ENCODE peak calls at places on chromosomes 4 and X, in six cellular contexts. A is OCI-LY7; B is endothelial cell of umbilical vein; W is Panc1; F is fibroblast of lung; K is naive thymus-derived CD4-positive, alpha-beta T cell. C is an unnamed sample.

GRCh38 chr4:152102184-152103000 is 341.6 kb upstream of the GATB start:
- DNase-seq in K (no peak), F (peak; percentile 83), A (no peak), B (peak; percentile 13), W (peak; percentile 13), C (no peak)

GRCh38 chrX:120311632-120312000 is 355 bp upstream of the TMEM255A start:
- DNase-seq in K (no peak), B (no peak), A (no peak), W (no peak), F (peak; percentile 26), C (no peak)

GRCh38 chr4:189367832-189368231 is 572.8 kb upstream of the FRG1 start:
- DNase-seq in W (no peak), K (no peak), B (no peak), F (no peak), A (no peak), C (no peak)

GRCh38 chr4:75432683-75433082 is 81.5 kb downstream of the RCHY1 start:
- DNase-seq in B (peak; percentile 19), W (peak; percentile 2), A (peak; percentile 21), K (no peak), F (peak; percentile 5), C (no peak)

GRCh38 chr4:111362891-111363290 is 740.0 kb upstream of the PITX2 start:
- DNase-seq in K (no peak), F (peak; percentile 39), B (no peak), A (no peak), W (no peak), C (no peak)

GRCh38 chr4:184400891-184401290 is 73.5 kb downstream of the IRF2 start:
- DNase-seq in B (peak; percentile 12), K (no peak), F (peak; percentile 30), W (no peak), A (no peak), C (no peak)

GRCh38 chrX:850471-850916 is 219.9 kb downstream of the SHOX start:
- DNase-seq in A (no peak), K (no peak), W (no peak), F (no peak), B (no peak), C (no peak)

GRCh38 chr4:73069338-73070071 is at the start of gene COX18:
- DNase-seq in K (peak; percentile 93), A (peak; percentile 99), F (peak; percentile 98), B (peak; percentile 99), W (peak; percentile 93), C (peak; percentile 95)

GRCh38 chrX:80812176-80812575 is 2.5 kb upstream of the BRWD3 start:
- DNase-seq in A (peak; percentile 55), K (no peak), F (peak; percentile 49), W (no peak), B (peak; percentile 1), C (no peak)

GRCh38 chr4:87235020-87235671 is 14.7 kb upstream of the KLHL8 start:
- DNase-seq in W (no peak), A (no peak), K (no peak), F (peak; percentile 39), B (no peak), C (no peak)

GRCh38 chrX:136176399-136176825 is 29.1 kb downstream of the FHL1 start:
- DNase-seq in F (peak; percentile 88), K (no peak), A (no peak), W (no peak), B (no peak), C (no peak)

GRCh38 chrX:47658301-47658683 is 688 bp downstream of the UXT start:
- DNase-seq in K (no peak), B (no peak), F (no peak), A (no peak), W (no peak), C (no peak)

GRCh38 chr4:182969651-182970279 is 52.6 kb upstream of the DCTD start:
- DNase-seq in B (no peak), A (no peak), F (no peak), W (no peak), K (no peak), C (no peak)

DNA sequence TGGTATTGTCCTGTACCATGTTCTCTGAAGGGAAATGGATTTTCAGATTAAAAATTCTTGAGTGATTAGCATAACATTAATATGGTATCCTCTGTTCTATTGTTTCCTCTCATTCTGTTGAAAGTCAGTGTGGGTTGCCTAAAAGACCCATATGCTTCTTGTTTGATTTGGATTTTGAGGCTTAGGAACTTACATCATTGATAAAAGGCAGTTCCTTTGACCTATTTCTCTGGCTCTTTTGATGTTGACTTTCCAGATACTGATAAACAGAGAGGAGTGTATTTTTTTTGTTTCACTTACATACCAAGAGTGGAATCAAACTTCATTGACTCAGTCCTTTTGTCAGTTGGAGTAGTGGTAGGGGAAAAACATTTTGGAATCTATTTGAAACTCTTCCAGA is 32.8 kb downstream of the TMEM144 start:
- DNase-seq in A (no peak), F (no peak), B (no peak), K (no peak), W (no peak), C (no peak)
- H3K4me1 ChIP-seq in A (no peaks in the 10 kb centered on the region), F (no peaks in the 10 kb centered on the region), B (no peaks in the 10 kb centered on the region), K (no peaks in the 10 kb centered on the region), W (no peaks in the 10 kb centered on the region), C (no peaks in the 10 kb centered on the region)

DNA sequence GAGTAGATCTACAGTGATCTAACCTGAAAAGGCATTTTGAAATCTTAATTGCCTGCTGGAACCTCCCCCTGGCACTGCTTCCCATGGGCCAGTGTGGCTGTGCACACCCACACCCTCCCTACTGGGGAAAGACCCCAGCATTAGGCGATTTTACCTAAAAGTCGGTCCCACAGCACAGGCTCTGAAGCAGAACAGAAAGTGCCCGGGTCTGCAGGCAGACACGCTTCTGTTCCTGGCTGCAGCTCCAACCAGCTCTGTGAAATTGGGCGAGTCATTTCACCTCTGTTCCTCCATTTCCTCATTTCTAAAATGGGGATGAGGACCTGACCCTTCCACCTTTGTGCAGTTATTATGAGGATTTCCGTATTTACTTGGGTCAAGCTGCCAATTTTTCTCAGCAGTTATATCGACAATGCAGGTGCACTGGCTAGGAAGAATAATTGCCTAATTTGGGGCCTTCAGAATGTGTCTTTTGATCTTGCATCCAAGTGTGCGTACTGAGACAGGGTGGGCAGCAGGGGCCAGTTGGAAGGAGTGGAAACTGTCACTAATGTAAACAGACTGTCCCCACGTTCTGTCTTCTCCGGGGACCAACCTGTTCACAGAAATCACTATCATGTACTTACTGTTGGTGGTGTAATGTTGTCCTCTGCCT is 7.1 kb downstream of the KLF3 start:
- DNase-seq in B (peak; percentile 51), W (no peak), F (no peak), K (no peak), A (no peak), C (no peak)
- H3K4me1 ChIP-seq in B (peaks cover 87% of the 10 kb centered on the region), W (peaks cover 80% of the 10 kb centered on the region), F (peaks cover 40% of the 10 kb centered on the region), K (peaks cover 86% of the 10 kb centered on the region), A (peaks cover 4% of the 10 kb centered on the region), C (peaks cover 11% of the 10 kb centered on the region)

GRCh38 chr4:25283948-25284347 is 28.6 kb upstream of the ZCCHC4 start:
- DNase-seq in K (no peak), B (no peak), A (no peak), W (no peak), F (no peak), C (no peak)
- H3K4me1 ChIP-seq in K (no peaks in the 10 kb centered on the region), B (no peaks in the 10 kb centered on the region), A (no peaks in the 10 kb centered on the region), W (no peaks in the 10 kb centered on the region), F (no peaks in the 10 kb centered on the region), C (no peaks in the 10 kb centered on the region)

GRCh38 chr4:126344472-126344871 is 1029.7 kb downstream of the FAT4 start:
- DNase-seq in A (no peak), K (no peak), F (no peak), B (no peak), W (no peak), C (no peak)
- H3K4me1 ChIP-seq in A (no peaks in the 10 kb centered on the region), K (no peaks in the 10 kb centered on the region), F (no peaks in the 10 kb centered on the region), B (no peaks in the 10 kb centered on the region), W (no peaks in the 10 kb centered on the region), C (no peaks in the 10 kb centered on the region)

DNA sequence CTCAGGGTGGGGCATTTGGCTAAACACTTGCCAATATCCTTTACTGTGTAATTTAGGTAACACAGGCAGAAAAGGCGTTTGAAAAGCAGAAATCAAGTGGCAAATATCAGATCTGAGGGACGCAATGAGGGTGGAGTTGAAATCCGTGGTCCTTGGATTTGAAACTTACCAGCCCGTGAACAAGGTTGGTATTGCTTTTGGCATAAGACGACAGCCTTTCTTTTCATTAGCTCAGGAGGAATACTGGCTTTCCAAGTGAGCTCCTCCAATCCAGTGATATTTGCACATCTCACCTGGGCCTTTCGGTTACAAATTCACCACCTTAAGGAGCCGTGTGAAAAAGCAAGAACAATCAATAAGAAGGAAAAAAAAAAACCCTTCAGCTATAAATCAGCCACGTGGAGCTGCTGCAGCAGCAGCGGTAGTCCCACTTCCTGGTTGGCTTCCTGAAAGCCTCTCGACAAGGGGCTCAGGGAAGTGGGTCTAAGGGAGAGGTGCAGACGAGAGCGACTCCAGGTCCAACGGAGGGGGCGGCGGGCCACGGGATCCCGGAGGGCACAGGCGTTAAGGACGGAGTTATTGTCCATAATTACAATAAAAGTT is 717 bp upstream of the GALNT7 start:
- DNase-seq in W (no peak), B (peak; percentile 54), F (peak; percentile 61), A (peak; percentile 66), K (no peak), C (no peak)
- H3K4me1 ChIP-seq in W (peaks cover 27% of the 10 kb centered on the region), B (peaks cover 22% of the 10 kb centered on the region), F (peaks cover 5% of the 10 kb centered on the region), A (peaks cover 20% of the 10 kb centered on the region), K (peaks cover 23% of the 10 kb centered on the region), C (peaks cover 8% of the 10 kb centered on the region)

GRCh38 chr4:20323991-20324390 is 72.3 kb downstream of the SLIT2 start:
- DNase-seq in K (no peak), A (no peak), W (no peak), F (peak; percentile 46), B (no peak), C (no peak)
- H3K4me1 ChIP-seq in K (no peaks in the 10 kb centered on the region), A (no peaks in the 10 kb centered on the region), W (no peaks in the 10 kb centered on the region), F (peaks cover 5% of the 10 kb centered on the region), B (no peaks in the 10 kb centered on the region), C (no peaks in the 10 kb centered on the region)

GRCh38 chrX:31036895-31037294 is 34.9 kb downstream of the FTHL17 start:
- DNase-seq in W (peak; percentile 27), K (no peak), F (peak; percentile 45), A (peak; percentile 54), B (peak; percentile 31), C (no peak)
- H3K4me1 ChIP-seq in W (no peaks in the 10 kb centered on the region), K (no peaks in the 10 kb centered on the region), F (no peaks in the 10 kb centered on the region), A (peaks cover 24% of the 10 kb centered on the region), B (peaks cover 2% of the 10 kb centered on the region), C (no peaks in the 10 kb centered on the region)